ENCODE peak calls at places on chromosomes 5 and 9, in five cellular contexts. E is fibroblast of lung, J is right lobe of liver, P is body of pancreas, A is H9. Q is an unnamed sample.

GRCh38 chr5:111983459-111983858 is 226.5 kb upstream of the NREP start:
- DNase-seq in A (no peak), E (no peak), P (no peak), J (no peak), Q (no peak)

GRCh38 chr5:56060276-56061110 is 65.7 kb upstream of the IL6ST start:
- DNase-seq in J (no peak), A (no peak), P (no peak), E (no peak), Q (no peak)

GRCh38 chr9:78280982-78281668 is 15.8 kb upstream of the PSAT1 start:
- DNase-seq in P (peak; percentile 93), A (no peak), E (peak; percentile 99), J (peak; percentile 88), Q (no peak)

GRCh38 chr9:90044710-90045151 is 439.9 kb downstream of the GADD45G start:
- DNase-seq in P (no peak), A (no peak), J (no peak), E (no peak), Q (no peak)

GRCh38 chr9:125147401-125147951 is 4.1 kb upstream of the SCAI start:
- DNase-seq in P (no peak), A (no peak), J (no peak), E (no peak), Q (no peak)

GRCh38 chr5:73642296-73642695 is 16.3 kb downstream of the ARHGEF28 start:
- DNase-seq in P (no peak), A (no peak), E (no peak), J (no peak), Q (no peak)

GRCh38 chr5:116451905-116452450 is 122.6 kb downstream of the SEMA6A start:
- DNase-seq in E (no peak), A (no peak), P (no peak), J (no peak), Q (no peak)

GRCh38 chr5:15807861-15808260 is 307.9 kb downstream of the FBXL7 start:
- DNase-seq in P (no peak), A (no peak), J (no peak), E (peak; percentile 23), Q (no peak)

GRCh38 chr9:114283551-114284111 is 39.3 kb upstream of the ORM1 start:
- DNase-seq in E (no peak), J (peak; percentile 40), A (peak; percentile 17), P (peak; percentile 2), Q (no peak)

GRCh38 chr9:17433526-17433925 is 145.3 kb upstream of the SH3GL2 start:
- DNase-seq in P (no peak), A (no peak), E (no peak), J (no peak), Q (no peak)

GRCh38 chr9:111704503-111704902 is 43.1 kb downstream of the GNG10 start:
- DNase-seq in A (no peak), E (no peak), P (no peak), J (no peak), Q (no peak)

GRCh38 chr9:113446323-113446740 is 17.2 kb upstream of the RGS3 start:
- DNase-seq in E (peak; percentile 71), P (no peak), J (no peak), A (no peak), Q (no peak)

GRCh38 chr5:56085205-56085604 is 90.4 kb upstream of the IL6ST start:
- DNase-seq in J (no peak), A (no peak), E (peak; percentile 52), P (no peak), Q (no peak)

GRCh38 chr5:112534564-112534963 is 115.5 kb upstream of the EPB41L4A start:
- DNase-seq in A (no peak), P (no peak), E (no peak), J (no peak), Q (no peak)

GRCh38 chr9:129459550-129460322 is 161.2 kb downstream of the C9orf50 start:
- DNase-seq in E (no peak), A (no peak), J (no peak), P (peak; percentile 30), Q (no peak)

GRCh38 chr5:27315541-27316282 is 277.3 kb upstream of the CDH9 start:
- DNase-seq in J (no peak), P (no peak), A (peak; percentile 35), E (peak; percentile 82), Q (no peak)

GRCh38 chr5:136056771-136057335 is 28.1 kb downstream of the TGFBI start:
- DNase-seq in J (no peak), E (no peak), A (no peak), P (no peak), Q (no peak)

GRCh38 chr9:93525476-93525875 is 50.9 kb upstream of the PHF2 start:
- DNase-seq in J (no peak), P (no peak), A (no peak), E (no peak), Q (no peak)

GRCh38 chr5:138809391-138809790 is 56.2 kb downstream of the CTNNA1 start:
- DNase-seq in P (no peak), E (peak; percentile 53), J (no peak), A (no peak), Q (no peak)

GRCh38 chr9:132478353-132478752 is 68.3 kb downstream of the CFAP77 start:
- DNase-seq in E (no peak), P (no peak), J (no peak), A (no peak), Q (no peak)

GRCh38 chr5:150295172-150295611 is 5.6 kb upstream of the CAMK2A start:
- DNase-seq in A (no peak), E (peak; percentile 78), J (no peak), P (peak; percentile 54), Q (no peak)
- H3K9me3 ChIP-seq in A (no peaks in the 10 kb centered on the region), E (no peaks in the 10 kb centered on the region), J (no peaks in the 10 kb centered on the region), P (no peaks in the 10 kb centered on the region), Q (no peaks in the 10 kb centered on the region)

GRCh38 chr5:3601060-3601710 is 5.6 kb downstream of the IRX1 start:
- DNase-seq in A (no peak), E (no peak), J (no peak), P (no peak), Q (no peak)
- H3K9me3 ChIP-seq in A (no peaks in the 10 kb centered on the region), E (no peaks in the 10 kb centered on the region), J (no peaks in the 10 kb centered on the region), P (no peaks in the 10 kb centered on the region), Q (no peaks in the 10 kb centered on the region)

DNA sequence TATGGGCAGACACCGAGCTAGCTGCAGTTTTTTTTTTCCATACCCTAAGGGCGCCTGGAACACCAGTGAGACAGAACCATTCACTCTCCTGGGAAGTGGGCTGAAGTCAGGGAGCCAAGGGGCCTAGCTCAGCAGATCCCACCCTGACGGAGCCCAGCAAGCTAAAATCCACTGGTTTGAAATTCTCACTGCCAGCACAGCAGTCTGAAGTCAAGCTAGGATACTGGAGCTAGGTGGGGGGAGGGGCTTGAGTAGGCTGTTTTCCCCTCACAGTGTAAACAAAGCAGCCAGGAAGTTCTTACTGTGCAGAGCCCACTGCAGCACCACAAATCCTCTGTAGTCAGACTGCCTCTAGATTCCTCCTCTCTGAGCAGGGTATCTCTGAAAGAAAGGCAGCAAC is 151.7 kb upstream of the HCN1 start:
- DNase-seq in E (no peak), J (no peak), A (peak; percentile 70), P (no peak), Q (peak; percentile 72)
- H3K9me3 ChIP-seq in E (no peaks in the 10 kb centered on the region), J (no peaks in the 10 kb centered on the region), A (no peaks in the 10 kb centered on the region), P (no peaks in the 10 kb centered on the region), Q (no peaks in the 10 kb centered on the region)

GRCh38 chr9:120344230-120344629 is 235.7 kb downstream of the CDK5RAP2 start:
- DNase-seq in P (no peak), E (peak; percentile 45), A (no peak), J (no peak), Q (no peak)
- H3K9me3 ChIP-seq in P (no peaks in the 10 kb centered on the region), E (no peaks in the 10 kb centered on the region), A (no peaks in the 10 kb centered on the region), J (no peaks in the 10 kb centered on the region), Q (no peaks in the 10 kb centered on the region)

DNA sequence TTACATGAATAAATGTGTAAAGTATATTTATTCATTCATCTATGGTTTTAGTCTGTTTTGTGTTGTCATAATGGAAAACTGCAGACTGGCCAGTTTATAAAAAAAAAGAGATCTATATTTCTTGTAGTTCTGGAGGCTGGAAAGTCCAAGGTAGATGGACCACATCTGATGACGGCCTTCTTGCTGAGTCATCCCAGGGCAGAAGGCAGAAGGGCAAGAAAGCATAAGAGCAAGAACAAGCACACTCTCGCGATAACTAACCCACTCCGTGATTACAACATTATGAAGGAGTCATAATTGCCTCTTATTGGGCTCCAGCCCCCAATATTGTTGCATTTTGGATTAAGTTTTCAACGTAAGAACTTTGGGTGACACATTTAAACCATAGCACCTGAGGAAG is 180.4 kb upstream of the DAB2 start:
- DNase-seq in P (no peak), J (no peak), A (no peak), E (no peak), Q (no peak)
- H3K9me3 ChIP-seq in P (no peaks in the 10 kb centered on the region), J (no peaks in the 10 kb centered on the region), A (no peaks in the 10 kb centered on the region), E (no peaks in the 10 kb centered on the region), Q (no peaks in the 10 kb centered on the region)

GRCh38 chr5:1078206-1078605 is 33.7 kb downstream of the SLC12A7 start:
- DNase-seq in E (no peak), J (no peak), P (no peak), A (no peak), Q (no peak)
- H3K9me3 ChIP-seq in E (no peaks in the 10 kb centered on the region), J (no peaks in the 10 kb centered on the region), P (no peaks in the 10 kb centered on the region), A (no peaks in the 10 kb centered on the region), Q (no peaks in the 10 kb centered on the region)

DNA sequence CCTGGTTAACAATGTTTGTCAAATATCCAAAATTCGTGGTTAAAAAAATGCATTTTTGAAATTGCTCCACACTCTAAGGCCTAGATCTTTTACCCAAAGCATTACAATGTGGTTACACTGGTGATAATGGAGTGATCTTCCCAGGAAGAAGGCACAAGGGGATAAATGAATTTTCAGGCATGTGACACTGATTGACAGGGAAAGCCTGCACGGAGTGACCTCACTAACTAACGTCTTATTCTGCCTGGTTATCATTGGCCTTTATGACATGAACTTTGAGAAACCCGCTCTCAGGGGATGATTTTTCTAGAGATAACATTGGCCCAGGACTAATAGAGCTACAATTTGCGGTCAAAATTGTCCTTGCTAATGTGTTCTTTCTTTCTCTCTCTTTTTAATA is 137.6 kb downstream of the PRKACG start:
- DNase-seq in A (no peak), E (no peak), P (no peak), J (no peak), Q (no peak)
- H3K9me3 ChIP-seq in A (no peaks in the 10 kb centered on the region), E (no peaks in the 10 kb centered on the region), P (no peaks in the 10 kb centered on the region), J (no peaks in the 10 kb centered on the region), Q (no peaks in the 10 kb centered on the region)

DNA sequence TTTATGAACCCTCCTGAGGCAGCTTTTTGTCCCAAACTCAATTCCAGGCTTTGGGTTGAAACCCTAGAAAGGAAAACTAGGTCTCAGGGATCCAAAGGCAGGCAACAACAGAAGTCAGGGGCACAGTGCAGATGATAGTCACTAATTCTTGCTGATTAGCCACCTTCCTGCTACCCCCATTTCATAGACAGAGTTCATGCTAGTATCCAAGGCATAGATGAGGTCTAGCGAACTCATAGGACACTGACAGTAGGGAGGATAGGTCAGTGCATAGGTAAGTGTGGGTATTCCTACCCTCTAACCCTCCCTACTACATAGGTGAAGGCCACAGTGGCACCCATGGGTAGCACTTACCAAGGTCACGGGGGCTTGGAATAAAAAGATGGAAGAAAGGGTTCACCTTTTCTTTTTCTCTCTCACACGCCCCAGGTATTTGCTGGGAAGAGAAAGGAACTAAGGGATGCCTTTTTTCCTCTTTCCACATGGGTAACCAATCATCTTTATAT is 86.2 kb downstream of the SLC25A46 start:
- DNase-seq in E (no peak), A (no peak), J (no peak), P (no peak), Q (no peak)
- H3K9me3 ChIP-seq in E (no peaks in the 10 kb centered on the region), A (peaks cover 5% of the 10 kb centered on the region), J (no peaks in the 10 kb centered on the region), P (peaks cover 17% of the 10 kb centered on the region), Q (peaks cover 25% of the 10 kb centered on the region)

DNA sequence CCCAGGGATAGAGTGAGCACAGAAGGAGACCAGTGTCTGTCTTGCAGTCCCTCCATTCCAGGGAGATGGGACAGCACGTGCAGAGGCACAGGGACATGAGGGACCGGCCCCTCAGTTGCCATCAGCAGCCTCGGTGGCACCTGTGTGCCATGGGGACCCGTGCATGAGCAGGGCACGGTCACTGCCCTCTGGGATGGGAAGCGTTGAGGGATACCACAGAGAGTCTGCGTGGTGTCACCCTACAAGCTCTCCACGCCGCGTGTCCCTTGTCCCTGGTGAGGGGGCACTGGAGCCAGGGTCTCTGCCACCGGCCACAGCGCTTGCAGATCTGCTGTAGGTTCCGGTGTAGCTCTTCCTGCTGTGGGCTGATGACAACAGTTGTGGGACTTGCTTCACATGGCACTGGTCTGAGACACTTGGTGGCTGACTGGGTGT is 108.1 kb downstream of the CACNA1B start:
- DNase-seq in E (no peak), A (no peak), J (no peak), P (no peak), Q (no peak)
- H3K9me3 ChIP-seq in E (no peaks in the 10 kb centered on the region), A (peaks cover 17% of the 10 kb centered on the region), J (no peaks in the 10 kb centered on the region), P (no peaks in the 10 kb centered on the region), Q (peaks cover 41% of the 10 kb centered on the region)

Q was measured in NT2/D1.